ENCODE peak calls at places on chromosome 20, in six cellular contexts. L is GM10248, W is heart left ventricle, X is H54, S is T-cell, I is amygdala. O is an unnamed sample.

GRCh38 chr20:10645205-10645570 is 28.6 kb downstream of the JAG1 start:
- DNase-seq in S (no peak), I (no peak), W (no peak), L (no peak), X (no peak), O (no peak)

GRCh38 chr20:40287683-40288082 is 401.4 kb downstream of the MAFB start:
- DNase-seq in L (no peak), I (no peak), W (no peak), S (no peak), X (no peak), O (no peak)

GRCh38 chr20:433300-433975 is 25.3 kb downstream of the RBCK1 start:
- DNase-seq in S (peak), I (no peak), W (no peak), L (peak), X (no peak), O (no peak)

GRCh38 chr20:40679119-40679637 is 9.9 kb downstream of the MAFB start:
- DNase-seq in X (no peak), L (no peak), S (no peak), I (no peak), W (no peak), O (no peak)

GRCh38 chr20:14064333-14064732 is 69.0 kb downstream of the MACROD2 start:
- DNase-seq in X (no peak), W (no peak), S (no peak), L (no peak), I (no peak), O (no peak)

GRCh38 chr20:56328861-56329260 is 29.9 kb upstream of the FAM210B start:
- DNase-seq in W (no peak), I (no peak), L (no peak), S (no peak), X (no peak), O (no peak)

GRCh38 chr20:36355469-36356171 is 49.5 kb downstream of the DLGAP4 start:
- DNase-seq in S (no peak), X (no peak), I (no peak), W (no peak), L (no peak), O (no peak)

GRCh38 chr20:6613280-6613861 is 154.1 kb upstream of the BMP2 start:
- DNase-seq in W (no peak), I (no peak), L (no peak), S (no peak), X (no peak), O (no peak)

GRCh38 chr20:51206032-51206662 is 183.2 kb upstream of the KCNG1 start:
- DNase-seq in I (no peak), S (no peak), L (no peak), W (no peak), X (no peak), O (no peak)

GRCh38 chr20:63533871-63534393 is 3.2 kb downstream of the PTK6 start:
- DNase-seq in W (peak), S (no peak), L (no peak), I (no peak), X (no peak), O (no peak)

GRCh38 chr20:5145365-5146301 is 18.8 kb downstream of the CDS2 start:
- DNase-seq in X (no peak), S (no peak), L (no peak), W (no peak), I (no peak), O (no peak)

GRCh38 chr20:36391456-36391855 is 85.3 kb downstream of the DLGAP4 start:
- DNase-seq in W (no peak), S (no peak), L (no peak), I (no peak), X (no peak), O (peak)

O was measured in occipital lobe.